ENCODE peak calls at places on chromosome X, in ten cellular contexts. One of them, this sample, is unnamed.

GRCh38 chrX:136584545-136584944 is 52.5 kb downstream of the VGLL1 start:
- DNase-seq in A673: no peak
- DNase-seq in cardiac fibroblast: no peak
- DNase-seq in tibial nerve: no peak
- DNase-seq in AG10803: no peak
- DNase-seq in brain microvascular endothelial cell: no peak
- DNase-seq in NB4: no peak
- DNase-seq in CD8-positive, alpha-beta T cell: no peak
- DNase-seq in IMR-90: no peak
- DNase-seq in mucosa of descending colon: no peak
- DNase-seq in this sample: no peak

GRCh38 chrX:151621422-151621821 is 57.9 kb downstream of the PASD1 start:
- DNase-seq in A673: no peak
- DNase-seq in cardiac fibroblast: no peak
- DNase-seq in tibial nerve: no peak
- DNase-seq in AG10803: no peak
- DNase-seq in brain microvascular endothelial cell: no peak
- DNase-seq in NB4: peak
- DNase-seq in CD8-positive, alpha-beta T cell: no peak
- DNase-seq in IMR-90: no peak
- DNase-seq in mucosa of descending colon: no peak
- DNase-seq in this sample: no peak

GRCh38 chrX:109732319-109732779 is 708 bp downstream of the ACSL4 start:
- DNase-seq in A673: peak
- DNase-seq in cardiac fibroblast: peak
- DNase-seq in tibial nerve: no peak
- DNase-seq in AG10803: peak
- DNase-seq in brain microvascular endothelial cell: no peak
- DNase-seq in NB4: peak
- DNase-seq in CD8-positive, alpha-beta T cell: peak
- DNase-seq in IMR-90: peak
- DNase-seq in mucosa of descending colon: no peak
- DNase-seq in this sample: peak

GRCh38 chrX:73127700-73128241 is 48.5 kb upstream of the PABPC1L2A start:
- DNase-seq in A673: no peak
- DNase-seq in cardiac fibroblast: no peak
- DNase-seq in tibial nerve: no peak
- DNase-seq in AG10803: peak
- DNase-seq in brain microvascular endothelial cell: no peak
- DNase-seq in NB4: no peak
- DNase-seq in CD8-positive, alpha-beta T cell: no peak
- DNase-seq in IMR-90: no peak
- DNase-seq in mucosa of descending colon: peak
- DNase-seq in this sample: no peak

GRCh38 chrX:115333446-115333845 is 43.9 kb downstream of the LUZP4 start:
- DNase-seq in A673: no peak
- DNase-seq in cardiac fibroblast: no peak
- DNase-seq in tibial nerve: no peak
- DNase-seq in AG10803: no peak
- DNase-seq in brain microvascular endothelial cell: peak
- DNase-seq in NB4: no peak
- DNase-seq in CD8-positive, alpha-beta T cell: no peak
- DNase-seq in IMR-90: peak
- DNase-seq in mucosa of descending colon: no peak
- DNase-seq in this sample: no peak

GRCh38 chrX:23937100-23937499 is 29.3 kb downstream of the CXorf58 start:
- DNase-seq in A673: peak
- DNase-seq in cardiac fibroblast: peak
- DNase-seq in tibial nerve: no peak
- DNase-seq in AG10803: no peak
- DNase-seq in brain microvascular endothelial cell: no peak
- DNase-seq in NB4: peak
- DNase-seq in CD8-positive, alpha-beta T cell: no peak
- DNase-seq in IMR-90: peak
- DNase-seq in mucosa of descending colon: no peak
- DNase-seq in this sample: no peak

GRCh38 chrX:24332868-24333267 is 19.0 kb upstream of the SUPT20HL2 start:
- DNase-seq in A673: peak
- DNase-seq in cardiac fibroblast: no peak
- DNase-seq in tibial nerve: no peak
- DNase-seq in AG10803: no peak
- DNase-seq in brain microvascular endothelial cell: peak
- DNase-seq in NB4: peak
- DNase-seq in CD8-positive, alpha-beta T cell: no peak
- DNase-seq in IMR-90: no peak
- DNase-seq in mucosa of descending colon: no peak
- DNase-seq in this sample: peak

GRCh38 chrX:10576777-10577444 is 43.5 kb downstream of the MID1 start:
- DNase-seq in A673: no peak
- DNase-seq in cardiac fibroblast: no peak
- DNase-seq in tibial nerve: no peak
- DNase-seq in AG10803: no peak
- DNase-seq in brain microvascular endothelial cell: no peak
- DNase-seq in NB4: no peak
- DNase-seq in CD8-positive, alpha-beta T cell: no peak
- DNase-seq in IMR-90: no peak
- DNase-seq in mucosa of descending colon: no peak
- DNase-seq in this sample: no peak

GRCh38 chrX:120090208-120090607 is 12.7 kb upstream of the RHOXF2B start:
- DNase-seq in A673: no peak
- DNase-seq in cardiac fibroblast: no peak
- DNase-seq in tibial nerve: no peak
- DNase-seq in AG10803: no peak
- DNase-seq in brain microvascular endothelial cell: no peak
- DNase-seq in NB4: peak
- DNase-seq in CD8-positive, alpha-beta T cell: no peak
- DNase-seq in IMR-90: no peak
- DNase-seq in mucosa of descending colon: no peak
- DNase-seq in this sample: no peak

GRCh38 chrX:17521871-17522693 is 147.1 kb downstream of the NHS start:
- DNase-seq in A673: no peak
- DNase-seq in cardiac fibroblast: peak
- DNase-seq in tibial nerve: no peak
- DNase-seq in AG10803: peak
- DNase-seq in brain microvascular endothelial cell: peak
- DNase-seq in NB4: no peak
- DNase-seq in CD8-positive, alpha-beta T cell: no peak
- DNase-seq in IMR-90: peak
- DNase-seq in mucosa of descending colon: no peak
- DNase-seq in this sample: peak

GRCh38 chrX:94430091-94430490 is 756.1 kb downstream of the FAM133A start:
- DNase-seq in A673: no peak
- DNase-seq in cardiac fibroblast: no peak
- DNase-seq in tibial nerve: no peak
- DNase-seq in AG10803: no peak
- DNase-seq in brain microvascular endothelial cell: no peak
- DNase-seq in NB4: no peak
- DNase-seq in CD8-positive, alpha-beta T cell: no peak
- DNase-seq in IMR-90: no peak
- DNase-seq in mucosa of descending colon: no peak
- DNase-seq in this sample: no peak

GRCh38 chrX:16120431-16120830 is 2.9 kb upstream of the GRPR start:
- DNase-seq in A673: peak
- DNase-seq in cardiac fibroblast: no peak
- DNase-seq in tibial nerve: no peak
- DNase-seq in AG10803: no peak
- DNase-seq in brain microvascular endothelial cell: no peak
- DNase-seq in NB4: peak
- DNase-seq in CD8-positive, alpha-beta T cell: no peak
- DNase-seq in IMR-90: no peak
- DNase-seq in mucosa of descending colon: no peak
- DNase-seq in this sample: no peak

GRCh38 chrX:14095702-14096101 is 66.0 kb upstream of the GEMIN8 start:
- DNase-seq in A673: peak
- DNase-seq in cardiac fibroblast: peak
- DNase-seq in tibial nerve: no peak
- DNase-seq in AG10803: peak
- DNase-seq in brain microvascular endothelial cell: peak
- DNase-seq in NB4: peak
- DNase-seq in CD8-positive, alpha-beta T cell: peak
- DNase-seq in IMR-90: peak
- DNase-seq in mucosa of descending colon: no peak
- DNase-seq in this sample: peak

DNA sequence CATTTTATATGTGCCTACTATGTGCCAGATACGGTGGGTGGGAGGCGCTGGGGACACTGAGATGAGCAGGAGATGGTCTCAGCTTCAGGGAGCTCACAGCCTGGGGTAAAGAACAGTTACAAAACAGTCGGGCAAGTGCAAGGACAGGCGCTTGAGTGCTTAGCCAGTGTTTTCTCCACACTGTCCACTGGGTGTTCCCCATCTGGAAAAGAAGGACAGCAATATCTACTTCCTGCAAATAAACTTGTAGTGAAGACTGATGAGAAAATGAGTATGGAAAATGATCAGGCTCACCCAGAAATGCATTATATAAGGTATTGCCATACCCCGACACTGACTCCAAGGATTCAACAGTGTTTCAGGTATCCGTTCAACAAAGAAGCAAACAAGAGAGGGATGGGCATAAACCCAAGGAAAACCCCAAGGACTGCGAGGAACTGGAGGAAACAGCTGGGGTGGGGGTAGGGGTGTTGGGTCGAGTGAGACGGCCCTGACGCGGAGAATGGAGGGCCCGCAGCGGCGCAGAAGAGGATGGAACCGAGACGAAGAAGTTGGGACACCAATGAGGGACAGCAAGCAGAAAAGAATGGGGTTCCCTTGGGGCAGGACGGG is 805 bp downstream of the TMEM185A start:
- DNase-seq in A673: peak
- DNase-seq in cardiac fibroblast: peak
- DNase-seq in tibial nerve: no peak
- DNase-seq in AG10803: peak
- DNase-seq in brain microvascular endothelial cell: peak
- DNase-seq in NB4: peak
- DNase-seq in CD8-positive, alpha-beta T cell: no peak
- DNase-seq in IMR-90: peak
- DNase-seq in mucosa of descending colon: no peak
- DNase-seq in this sample: peak
- TF ChIP-seq CTCF in A673: no peak
- TF ChIP-seq CTCF in cardiac fibroblast: peak
- TF ChIP-seq CTCF in tibial nerve: no peak
- TF ChIP-seq CTCF in AG10803: peak
- TF ChIP-seq CTCF in brain microvascular endothelial cell: peak
- TF ChIP-seq CTCF in NB4: no peak
- TF ChIP-seq CTCF in CD8-positive, alpha-beta T cell: no peak
- TF ChIP-seq CTCF in IMR-90: peak
- TF ChIP-seq CTCF in mucosa of descending colon: no peak
- TF ChIP-seq CTCF in this sample: peak

GRCh38 chrX:19829817-19830216 is 57.6 kb downstream of the SH3KBP1 start:
- DNase-seq in A673: no peak
- DNase-seq in cardiac fibroblast: no peak
- DNase-seq in tibial nerve: no peak
- DNase-seq in AG10803: no peak
- DNase-seq in brain microvascular endothelial cell: no peak
- DNase-seq in NB4: no peak
- DNase-seq in CD8-positive, alpha-beta T cell: no peak
- DNase-seq in IMR-90: no peak
- DNase-seq in mucosa of descending colon: no peak
- DNase-seq in this sample: no peak

GRCh38 chrX:19823031-19823430 is 64.4 kb downstream of the SH3KBP1 start:
- DNase-seq in A673: no peak
- DNase-seq in cardiac fibroblast: no peak
- DNase-seq in tibial nerve: no peak
- DNase-seq in AG10803: no peak
- DNase-seq in brain microvascular endothelial cell: no peak
- DNase-seq in NB4: no peak
- DNase-seq in CD8-positive, alpha-beta T cell: peak
- DNase-seq in IMR-90: no peak
- DNase-seq in mucosa of descending colon: no peak
- DNase-seq in this sample: no peak

GRCh38 chrX:19824603-19825002 is 62.8 kb downstream of the SH3KBP1 start:
- DNase-seq in A673: no peak
- DNase-seq in cardiac fibroblast: peak
- DNase-seq in tibial nerve: no peak
- DNase-seq in AG10803: peak
- DNase-seq in brain microvascular endothelial cell: peak
- DNase-seq in NB4: no peak
- DNase-seq in CD8-positive, alpha-beta T cell: peak
- DNase-seq in IMR-90: peak
- DNase-seq in mucosa of descending colon: no peak
- DNase-seq in this sample: no peak

GRCh38 chrX:19825271-19825670 is 62.1 kb downstream of the SH3KBP1 start:
- DNase-seq in A673: no peak
- DNase-seq in cardiac fibroblast: no peak
- DNase-seq in tibial nerve: no peak
- DNase-seq in AG10803: no peak
- DNase-seq in brain microvascular endothelial cell: no peak
- DNase-seq in NB4: no peak
- DNase-seq in CD8-positive, alpha-beta T cell: no peak
- DNase-seq in IMR-90: no peak
- DNase-seq in mucosa of descending colon: no peak
- DNase-seq in this sample: no peak

DNA sequence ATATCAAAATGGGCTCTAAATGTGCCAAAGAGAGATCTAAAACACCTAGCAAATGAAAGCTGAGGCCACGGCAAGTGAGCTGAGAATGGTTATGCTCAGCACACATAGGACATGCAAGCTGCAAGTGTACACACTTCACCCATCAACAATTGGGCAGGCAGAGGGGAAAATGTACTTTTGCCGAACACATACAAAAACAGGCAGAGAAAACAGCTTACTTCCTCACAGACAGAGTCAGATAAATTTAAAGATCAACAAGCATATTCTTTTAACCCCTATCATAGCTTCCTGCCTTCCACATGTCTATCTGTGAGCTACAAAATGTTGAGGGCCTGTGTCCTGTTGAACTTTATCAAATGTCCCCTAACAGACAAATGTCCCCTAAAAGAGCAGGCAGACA is 60.3 kb downstream of the SH3KBP1 start:
- DNase-seq in A673: no peak
- DNase-seq in cardiac fibroblast: no peak
- DNase-seq in tibial nerve: no peak
- DNase-seq in AG10803: no peak
- DNase-seq in brain microvascular endothelial cell: no peak
- DNase-seq in NB4: no peak
- DNase-seq in CD8-positive, alpha-beta T cell: peak
- DNase-seq in IMR-90: no peak
- DNase-seq in mucosa of descending colon: no peak
- DNase-seq in this sample: no peak
- H3K4me3 ChIP-seq in A673: no peak
- H3K4me3 ChIP-seq in cardiac fibroblast: no peak
- H3K4me3 ChIP-seq in tibial nerve: no peak
- H3K4me3 ChIP-seq in AG10803: no peak
- H3K4me3 ChIP-seq in brain microvascular endothelial cell: no peak
- H3K4me3 ChIP-seq in NB4: no peak
- H3K4me3 ChIP-seq in CD8-positive, alpha-beta T cell: no peak
- H3K4me3 ChIP-seq in IMR-90: no peak
- H3K4me3 ChIP-seq in mucosa of descending colon: no peak
- H3K4me3 ChIP-seq in this sample: no peak

GRCh38 chrX:97847885-97848679 is 964.4 kb downstream of the RPA4 start:
- DNase-seq in A673: no peak
- DNase-seq in cardiac fibroblast: no peak
- DNase-seq in tibial nerve: no peak
- DNase-seq in AG10803: no peak
- DNase-seq in brain microvascular endothelial cell: no peak
- DNase-seq in NB4: no peak
- DNase-seq in CD8-positive, alpha-beta T cell: no peak
- DNase-seq in IMR-90: no peak
- DNase-seq in mucosa of descending colon: peak
- DNase-seq in this sample: no peak
- TF ChIP-seq CTCF in A673: no peak
- TF ChIP-seq CTCF in cardiac fibroblast: no peak
- TF ChIP-seq CTCF in tibial nerve: no peak
- TF ChIP-seq CTCF in AG10803: no peak
- TF ChIP-seq CTCF in brain microvascular endothelial cell: no peak
- TF ChIP-seq CTCF in NB4: no peak
- TF ChIP-seq CTCF in CD8-positive, alpha-beta T cell: no peak
- TF ChIP-seq CTCF in IMR-90: no peak
- TF ChIP-seq CTCF in mucosa of descending colon: no peak
- TF ChIP-seq CTCF in this sample: no peak

GRCh38 chrX:153818571-153819397 is 11.6 kb downstream of the PDZD4 start:
- DNase-seq in A673: peak
- DNase-seq in cardiac fibroblast: no peak
- DNase-seq in tibial nerve: no peak
- DNase-seq in AG10803: no peak
- DNase-seq in brain microvascular endothelial cell: no peak
- DNase-seq in NB4: peak
- DNase-seq in CD8-positive, alpha-beta T cell: peak
- DNase-seq in IMR-90: no peak
- DNase-seq in mucosa of descending colon: no peak
- DNase-seq in this sample: no peak
- H3K4me3 ChIP-seq in A673: peak
- H3K4me3 ChIP-seq in cardiac fibroblast: peak
- H3K4me3 ChIP-seq in tibial nerve: peak
- H3K4me3 ChIP-seq in AG10803: peak
- H3K4me3 ChIP-seq in brain microvascular endothelial cell: peak
- H3K4me3 ChIP-seq in NB4: peak
- H3K4me3 ChIP-seq in CD8-positive, alpha-beta T cell: peak
- H3K4me3 ChIP-seq in IMR-90: peak
- H3K4me3 ChIP-seq in mucosa of descending colon: no peak
- H3K4me3 ChIP-seq in this sample: peak

This sample was measured in fibroblast of the aortic adventitia.